ENCODE peak calls at places on chromosomes 7 and 10, in four cellular contexts. P is A549, V is K562, J is endothelial cell of umbilical vein. G is an unnamed sample.
A peak's percentile ranks its signal among the peaks of the same experiment; 100 is the strongest.

GRCh38 chr7:10706875-10707493 is 266.7 kb upstream of the PHF14 start:
- DNase-seq in J (no peak), P (no peak), V (no peak), G (no peak)

GRCh38 chr10:73404690-73405089 is 9.2 kb downstream of the ANXA7 start:
- DNase-seq in V (no peak), J (no peak), P (no peak), G (no peak)

GRCh38 chr7:129271500-129272355 is 46.9 kb downstream of the AHCYL2 start:
- DNase-seq in V (peak; percentile 73), P (peak; percentile 71), J (peak; percentile 69), G (peak; percentile 77)

GRCh38 chr10:130079614-130080460 is 30.8 kb downstream of the C10orf143 start:
- DNase-seq in J (no peak), P (no peak), V (no peak), G (no peak)

GRCh38 chr7:19519443-19519977 is 189.3 kb downstream of the POLR1F start:
- DNase-seq in J (no peak), V (no peak), P (no peak), G (no peak)

GRCh38 chr7:151601521-151602305 is 82.0 kb upstream of the RHEB start:
- DNase-seq in P (no peak), V (no peak), J (no peak), G (no peak)

GRCh38 chr10:46787321-46787615 is 124.0 kb upstream of the PTPN20 start:
- DNase-seq in V (peak; percentile 17), J (peak; percentile 39), P (peak; percentile 46), G (peak; percentile 48)

GRCh38 chr10:71528371-71529202 is 131.9 kb downstream of the CDH23 start:
- DNase-seq in P (no peak), J (no peak), V (no peak), G (no peak)

GRCh38 chr7:80614911-80615310 is 23.5 kb upstream of the CD36 start:
- DNase-seq in V (no peak), P (peak; percentile 5), J (no peak), G (no peak)

GRCh38 chr7:80609732-80610131 is 28.7 kb upstream of the CD36 start:
- DNase-seq in P (no peak), J (no peak), V (no peak), G (no peak)

GRCh38 chr7:80611353-80611752 is 27.1 kb upstream of the CD36 start:
- DNase-seq in J (no peak), V (no peak), P (peak; percentile 2), G (no peak)

GRCh38 chr7:80611779-80612178 is 26.7 kb upstream of the CD36 start:
- DNase-seq in P (peak; percentile 79), V (no peak), J (peak; percentile 48), G (no peak)

DNA sequence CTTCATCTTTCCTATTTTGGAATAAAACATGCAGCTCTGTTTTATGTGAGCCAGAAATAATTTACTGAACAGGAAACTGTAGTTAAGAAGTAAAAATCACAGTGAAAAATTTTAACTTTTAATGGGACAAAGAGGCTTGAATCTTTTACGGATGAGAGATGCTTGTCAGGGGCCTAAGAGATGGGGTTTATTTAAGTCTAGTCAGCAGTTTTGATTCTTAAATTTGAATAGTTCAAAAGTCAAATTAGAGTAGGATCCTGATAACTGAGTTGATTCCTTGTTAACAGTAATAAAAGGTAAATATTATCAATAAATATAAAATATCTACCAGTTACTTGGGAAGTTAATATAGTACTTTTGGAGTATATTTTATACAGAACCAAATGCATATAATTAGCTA is 24.9 kb upstream of the CD36 start:
- DNase-seq in P (no peak), V (no peak), J (no peak), G (no peak)
- TF ChIP-seq MYC in P (no peak), V (no peak), J (no peak), G (no peak)

GRCh38 chr7:26567263-26567662 is 275.6 kb downstream of the SNX10 start:
- DNase-seq in P (no peak), J (no peak), V (no peak), G (no peak)

GRCh38 chr7:26560857-26561256 is 269.2 kb downstream of the SNX10 start:
- DNase-seq in J (no peak), P (no peak), V (no peak), G (no peak)

GRCh38 chr7:26562841-26563240 is 271.2 kb downstream of the SNX10 start:
- DNase-seq in P (no peak), J (no peak), V (no peak), G (no peak)
- TF ChIP-seq MYC in P (no peak), J (no peak), V (no peak), G (no peak)

DNA sequence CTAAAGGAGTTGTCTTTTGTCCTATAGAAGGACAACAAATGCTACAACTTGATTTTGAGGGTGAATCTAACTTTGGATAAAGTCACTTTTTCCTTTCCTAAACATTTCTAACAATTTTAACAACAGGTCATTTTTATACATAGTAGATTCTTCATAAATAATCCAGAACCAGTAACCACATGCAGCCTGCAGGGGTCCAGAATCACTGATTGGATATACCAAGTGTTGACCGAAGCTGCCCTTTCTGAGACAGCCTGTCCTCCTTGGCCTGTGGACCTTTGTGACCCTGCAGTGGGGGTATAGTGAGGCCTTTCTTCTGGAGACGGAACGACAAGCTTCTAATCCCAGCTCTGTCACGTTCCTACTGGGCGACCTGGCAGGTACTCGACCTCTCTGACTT is 34.8 kb upstream of the LAMB4 start:
- DNase-seq in V (no peak), P (no peak), J (no peak), G (no peak)
- TF ChIP-seq MYC in V (no peak), P (no peak), J (no peak), G (no peak)

DNA sequence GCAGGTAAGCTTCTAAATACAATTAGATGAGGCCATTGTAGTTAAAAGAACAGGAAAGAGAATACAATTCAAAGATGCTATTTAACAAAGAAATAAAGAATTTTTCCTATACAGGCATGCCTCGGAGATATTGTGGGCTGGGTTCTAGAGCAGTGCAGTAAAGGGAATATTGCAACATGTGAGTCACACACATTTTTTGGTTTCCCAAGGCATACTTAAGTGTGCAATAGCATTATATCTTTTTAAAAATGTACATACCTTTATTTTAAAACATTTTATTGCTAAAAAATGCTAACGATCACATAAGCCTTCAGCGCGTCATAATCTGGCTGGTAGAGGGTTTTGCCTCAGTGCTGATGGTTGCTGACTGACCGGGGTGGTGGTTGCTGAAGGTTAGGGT is 54.4 kb downstream of the ESYT2 start:
- DNase-seq in V (no peak), P (no peak), J (no peak), G (no peak)
- TF ChIP-seq MYC in V (no peak), P (no peak), J (no peak), G (no peak)

DNA sequence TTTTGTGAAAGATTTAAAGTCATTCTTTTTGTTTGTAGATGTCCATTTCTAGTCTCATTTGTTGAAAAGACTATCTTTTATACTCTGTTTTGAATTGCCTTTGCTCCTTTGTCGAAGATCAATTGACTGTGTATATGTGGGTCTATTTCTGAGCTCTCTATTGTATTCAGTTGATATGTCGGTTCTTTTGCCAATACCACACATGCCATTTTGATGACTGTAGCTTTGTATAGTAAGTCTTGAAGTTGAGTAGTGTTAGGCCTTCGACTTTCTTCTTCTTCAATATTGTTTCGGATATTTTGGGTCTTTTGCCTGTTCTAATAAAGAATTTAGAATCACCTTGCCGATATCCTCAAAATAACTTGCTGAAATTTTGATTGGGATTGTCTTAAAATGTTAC is 104.5 kb downstream of the CCSER2 start:
- DNase-seq in P (no peak), V (no peak), J (no peak), G (no peak)
- TF ChIP-seq MYC in P (no peak), V (no peak), J (no peak), G (no peak)

GRCh38 chr7:28544453-28545142 is 132.3 kb downstream of the CREB5 start:
- DNase-seq in J (no peak), V (no peak), P (no peak), G (no peak)
- TF ChIP-seq MYC in J (no peak), V (no peak), P (no peak), G (no peak)

DNA sequence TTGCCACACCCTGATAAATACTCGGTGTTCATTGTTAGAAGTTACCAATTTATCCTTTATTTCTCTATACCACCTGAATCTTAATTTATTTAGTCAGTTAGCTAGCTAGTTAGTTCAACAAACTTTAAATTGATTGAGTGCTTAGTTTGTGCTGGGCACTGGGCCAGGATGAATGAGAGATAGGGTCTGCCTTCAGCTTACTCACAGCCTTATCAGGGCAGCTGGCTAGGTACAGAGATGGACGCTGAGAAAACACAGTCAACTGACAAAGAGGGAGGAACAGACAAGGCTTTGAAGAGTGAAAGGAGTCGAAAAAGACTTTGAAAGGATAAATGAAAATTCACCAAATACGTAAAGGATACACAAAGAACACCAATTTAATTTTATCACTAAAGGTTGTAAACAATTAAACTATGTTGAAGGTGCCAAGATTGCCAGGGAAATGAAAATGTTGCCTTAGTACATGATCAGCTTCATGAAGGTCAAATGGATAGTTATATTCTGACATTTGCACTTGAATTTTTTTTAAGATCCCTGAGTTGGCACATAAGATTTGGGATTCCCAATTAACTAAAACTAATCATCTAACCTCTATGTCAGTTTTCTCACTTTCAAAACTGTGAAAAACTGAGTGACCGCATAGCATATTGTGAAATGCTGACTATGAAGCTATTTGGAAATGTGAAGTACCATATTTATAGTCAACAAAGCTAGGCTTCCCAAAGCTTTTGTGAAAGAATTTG is 2.1 kb downstream of the CAV2 start:
- DNase-seq in J (peak; percentile 86), V (peak; percentile 88), P (peak; percentile 50), G (no peak)
- TF ChIP-seq MYC in J (no peak), V (no peak), P (no peak), G (no peak)

GRCh38 chr10:91614254-91614624 is 18.6 kb downstream of the PPP1R3C start:
- DNase-seq in J (no peak), P (no peak), V (no peak), G (no peak)
- TF ChIP-seq MYC in J (no peak), P (no peak), V (no peak), G (no peak)

GRCh38 chr7:85025312-85025756 is 161.5 kb downstream of the SEMA3D start:
- DNase-seq in V (no peak), J (peak; percentile 68), P (no peak), G (no peak)
- TF ChIP-seq MYC in V (no peak), J (no peak), P (no peak), G (no peak)

DNA sequence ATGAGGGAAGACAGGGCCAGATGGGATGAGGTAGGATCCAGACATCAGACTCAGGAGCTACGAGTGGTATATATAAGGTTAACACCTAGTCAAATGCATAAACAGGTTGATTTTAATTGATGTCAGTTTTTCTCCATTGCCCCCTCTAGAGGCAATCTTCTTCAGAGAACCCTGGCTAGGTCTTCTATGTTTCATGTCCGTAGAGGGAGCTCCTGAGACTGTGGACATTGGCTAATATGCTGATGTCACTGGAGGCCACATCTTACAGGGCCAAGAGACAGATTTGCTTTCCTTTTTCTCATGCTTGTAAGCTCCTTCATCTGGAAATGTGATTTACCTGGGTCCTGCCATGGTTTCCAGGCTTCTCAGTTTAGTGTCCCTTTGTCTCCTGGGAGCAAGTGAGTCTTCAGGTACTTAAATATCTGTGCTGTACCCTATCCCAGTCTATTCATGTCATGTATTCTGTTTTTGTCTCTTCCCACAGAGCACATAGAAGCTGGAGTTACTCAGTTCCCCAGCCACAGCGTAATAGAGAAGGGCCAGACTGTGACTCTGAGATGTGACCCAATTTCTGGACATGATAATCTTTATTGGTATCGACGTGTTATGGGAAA is 161.6 kb upstream of the PRSS1 start:
- DNase-seq in J (peak; percentile 66), P (peak; percentile 85), V (peak; percentile 81), G (peak; percentile 80)
- TF ChIP-seq MYC in J (no peak), P (no peak), V (no peak), G (no peak)

G was measured in NB4.